ENCODE peak calls at places on chromosomes 3 and 15, in ten cellular contexts. J is A549, B is brain microvascular endothelial cell, S is AG09309, R is K562, Q is tibial artery, O is psoas muscle, P is thoracic aorta, W is astrocyte of the spinal cord, C is body of pancreas. E is an unnamed sample.

GRCh38 chr15:97036301-97036700 is 705.8 kb downstream of the NR2F2 start:
- DNase-seq in J (no peak), B (no peak), S (no peak), R (no peak), Q (no peak), O (no peak), P (no peak), W (peak; percentile 9), C (no peak), E (no peak)

GRCh38 chr3:43497905-43498365 is 123.9 kb downstream of the ANO10 start:
- DNase-seq in J (no peak), B (no peak), S (peak; percentile 3), R (no peak), Q (no peak), O (no peak), P (no peak), W (peak; percentile 57), C (no peak), E (peak; percentile 69)

GRCh38 chr3:160027541-160028195 is 39.0 kb downstream of the IL12A start:
- DNase-seq in J (no peak), B (peak; percentile 62), S (peak; percentile 53), R (no peak), Q (no peak), O (no peak), P (no peak), W (peak; percentile 72), C (no peak), E (peak; percentile 73)

GRCh38 chr3:56980798-56981390 is 79.6 kb upstream of the SPATA12 start:
- DNase-seq in J (peak; percentile 35), B (peak; percentile 99), S (peak; percentile 99), R (no peak), Q (peak; percentile 84), O (peak; percentile 53), P (peak; percentile 56), W (peak; percentile 96), C (peak; percentile 62), E (peak; percentile 100)

GRCh38 chr15:73320619-73321180 is 48.1 kb downstream of the HCN4 start:
- DNase-seq in J (no peak), B (no peak), S (no peak), R (no peak), Q (no peak), O (no peak), P (no peak), W (no peak), C (no peak), E (no peak)

GRCh38 chr3:76565496-76566210 is 474.2 kb upstream of the ROBO2 start:
- DNase-seq in J (no peak), B (no peak), S (no peak), R (no peak), Q (no peak), O (no peak), P (no peak), W (no peak), C (no peak), E (no peak)

GRCh38 chr15:22904736-22905135 is 66.3 kb downstream of the NIPA2 start:
- DNase-seq in J (no peak), B (no peak), S (no peak), R (no peak), Q (no peak), O (no peak), P (no peak), W (peak; percentile 31), C (peak; percentile 76), E (no peak)

GRCh38 chr3:41404601-41405000 is 205.3 kb downstream of the CTNNB1 start:
- DNase-seq in J (no peak), B (no peak), S (no peak), R (no peak), Q (no peak), O (no peak), P (no peak), W (no peak), C (no peak), E (no peak)

GRCh38 chr15:101488300-101489164 is 975 bp downstream of the PCSK6 start:
- DNase-seq in J (no peak), B (no peak), S (no peak), R (peak; percentile 39), Q (no peak), O (no peak), P (no peak), W (no peak), C (no peak), E (no peak)

GRCh38 chr3:12990781-12991480 is 82.3 kb downstream of the IQSEC1 start:
- DNase-seq in J (no peak), B (peak; percentile 67), S (peak; percentile 67), R (no peak), Q (no peak), O (no peak), P (no peak), W (peak; percentile 70), C (no peak), E (peak; percentile 73)

GRCh38 chr3:155643581-155644165 is 101.2 kb downstream of the PLCH1 start:
- DNase-seq in J (no peak), B (no peak), S (no peak), R (no peak), Q (no peak), O (no peak), P (no peak), W (no peak), C (no peak), E (no peak)

GRCh38 chr15:78206326-78207109 is 27.8 kb downstream of the ACSBG1 start:
- DNase-seq in J (no peak), B (peak; percentile 12), S (no peak), R (no peak), Q (no peak), O (no peak), P (no peak), W (no peak), C (no peak), E (no peak)

GRCh38 chr15:23566070-23567050 is 886 bp downstream of the MKRN3 start:
- DNase-seq in J (no peak), B (no peak), S (no peak), R (peak; percentile 58), Q (no peak), O (no peak), P (no peak), W (peak; percentile 35), C (no peak), E (no peak)

GRCh38 chr3:129449279-129450115 is 9.5 kb downstream of the IFT122 start:
- DNase-seq in J (no peak), B (no peak), S (no peak), R (no peak), Q (no peak), O (no peak), P (no peak), W (peak; percentile 30), C (no peak), E (no peak)

GRCh38 chr3:71585891-71586809 is 2.6 kb upstream of the FOXP1 start:
- DNase-seq in J (no peak), B (no peak), S (no peak), R (peak; percentile 16), Q (no peak), O (no peak), P (no peak), W (peak; percentile 74), C (peak; percentile 21), E (peak; percentile 66)
- H3K4me3 ChIP-seq in J (no peak overlapping the region), B (no peak overlapping the region), S (no peak overlapping the region), R (no peak overlapping the region), Q (no peak overlapping the region), O (no peak overlapping the region), P (peak overlapping the region; percentile 98), W (no peak overlapping the region), C (no peak overlapping the region), E (no peak overlapping the region)

DNA sequence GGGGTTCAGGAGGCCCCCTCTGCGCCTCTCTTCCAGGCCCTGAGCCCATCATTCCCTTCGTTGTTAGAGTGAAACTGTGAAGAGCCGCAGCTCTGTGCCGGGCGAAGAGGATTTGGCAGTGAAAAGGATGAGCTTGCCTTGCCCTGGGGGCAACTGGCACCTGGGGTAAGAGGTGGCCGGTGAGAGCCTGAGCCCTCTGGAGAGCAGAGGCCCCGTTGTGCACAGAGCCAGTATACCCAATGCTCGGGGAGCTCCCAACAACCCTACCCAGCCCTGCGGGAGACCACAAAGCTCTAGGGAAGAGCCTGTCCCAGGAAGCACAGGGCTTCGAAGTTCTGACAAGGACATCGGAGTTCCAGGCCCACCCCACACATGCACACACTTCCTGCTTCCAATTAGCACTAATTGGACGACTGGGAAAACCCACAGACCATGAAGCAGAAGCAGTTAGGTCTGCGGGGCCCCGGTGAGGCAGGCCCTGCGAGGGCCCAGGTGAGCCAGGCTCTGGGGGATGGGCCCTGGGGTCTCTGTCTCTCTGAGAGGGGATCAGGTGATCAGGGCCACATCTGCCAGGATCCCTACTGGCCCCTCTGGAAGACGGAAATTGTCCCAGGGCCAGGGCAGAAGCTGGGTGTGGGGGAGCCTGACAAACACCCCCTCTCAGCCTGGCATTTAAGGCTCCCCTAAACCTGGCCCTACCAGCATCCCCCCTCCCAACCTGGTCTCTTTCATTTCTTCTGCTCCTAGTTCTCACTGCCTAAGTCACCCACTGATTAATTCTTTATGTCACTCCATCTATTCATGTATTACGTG is 27.9 kb upstream of the SFMBT1 start:
- DNase-seq in J (no peak), B (no peak), S (no peak), R (no peak), Q (no peak), O (no peak), P (no peak), W (no peak), C (no peak), E (no peak)
- TF ChIP-seq CTCF in J (no peak), B (no peak), S (no peak), R (no peak), Q (no peak), O (no peak), P (no peak), W (no peak), C (no peak), E (no peak)

DNA sequence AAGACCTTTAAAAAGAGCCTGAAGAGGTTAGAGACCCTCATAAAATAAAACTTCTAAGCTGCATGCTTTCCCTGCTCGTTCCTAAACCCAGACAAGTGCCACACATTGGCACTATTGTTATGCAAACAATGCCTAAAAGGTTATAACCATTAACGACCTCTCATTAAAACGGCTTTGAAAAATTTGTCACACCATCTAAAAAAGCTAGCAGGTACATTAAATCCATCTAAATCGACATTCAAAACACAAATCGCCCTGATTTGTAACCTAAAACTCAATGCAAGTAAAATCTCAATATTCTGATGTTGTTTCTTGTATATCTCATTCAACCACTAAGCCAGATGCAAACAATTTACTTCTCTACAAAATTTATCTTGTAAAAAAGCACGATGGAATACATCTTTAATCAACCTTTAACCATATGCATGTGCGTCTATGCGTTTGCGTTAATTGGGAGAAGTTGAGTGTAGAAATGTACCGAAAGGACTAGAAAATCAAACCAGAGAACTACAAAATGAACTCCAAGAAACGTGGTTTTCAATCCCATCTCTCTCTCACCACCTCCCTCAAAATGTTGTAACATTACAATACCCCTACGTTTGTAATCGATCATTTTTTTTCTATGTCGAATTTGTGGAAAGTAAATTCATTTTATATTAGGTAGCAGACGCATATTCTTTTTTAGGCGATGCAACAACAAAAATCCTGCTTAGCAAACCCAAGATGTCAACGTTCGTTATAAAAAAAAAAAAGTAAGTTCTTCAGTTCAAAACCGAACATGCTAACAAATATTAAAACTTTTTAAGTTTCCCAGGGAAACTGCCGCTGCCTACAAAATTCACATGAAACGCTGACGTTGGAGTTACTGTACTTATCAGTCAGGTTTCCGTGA is 1.1 kb downstream of the ALDH1A2 start:
- DNase-seq in J (no peak), B (no peak), S (no peak), R (no peak), Q (no peak), O (no peak), P (no peak), W (peak; percentile 27), C (no peak), E (no peak)
- H3K4me3 ChIP-seq in J (no peak overlapping the region), B (no peak overlapping the region), S (no peak overlapping the region), R (peak overlapping the region; percentile 89), Q (peak overlapping the region; percentile 56), O (peak overlapping the region; percentile 64), P (peak overlapping the region; percentile 71), W (no peak overlapping the region), C (no peak overlapping the region), E (no peak overlapping the region)

GRCh38 chr15:79219393-79220056 is 63.0 kb upstream of the ANKRD34C start:
- DNase-seq in J (no peak), B (no peak), S (no peak), R (no peak), Q (no peak), O (no peak), P (no peak), W (no peak), C (no peak), E (no peak)
- TF ChIP-seq CTCF in J (no peak), B (no peak), S (no peak), R (no peak), Q (no peak), O (no peak), P (no peak), W (no peak), C (no peak), E (no peak)

E was measured in fibroblast of mammary gland.